ENCODE peak calls at places on chromosomes 6 and 20, in ten cellular contexts. E, P, C, K, Y, I, F, X, G and M are unnamed samples.

GRCh38 chr20:25571240-25571639 is 14.1 kb downstream of the NINL start:
- DNase-seq in G (peak), C (no peak), E (no peak), F (no peak), P (no peak), I (no peak), Y (no peak), K (peak), X (no peak), M (no peak)

GRCh38 chr6:103797738-103798137 is 1062.0 kb downstream of the HACE1 start:
- DNase-seq in C (no peak), F (no peak), I (no peak), X (no peak), G (peak), E (no peak), Y (peak), K (no peak), P (no peak), M (no peak)

GRCh38 chr20:11355338-11355737 is 562.4 kb upstream of the BTBD3 start:
- DNase-seq in F (no peak), K (no peak), G (no peak), E (no peak), Y (no peak), P (no peak), C (no peak), I (no peak), X (no peak), M (no peak)

GRCh38 chr6:11497881-11498280 is 39.7 kb upstream of the TMEM170B start:
- DNase-seq in X (no peak), I (no peak), E (no peak), F (no peak), P (no peak), Y (no peak), K (no peak), G (no peak), C (no peak), M (no peak)

GRCh38 chr6:28982476-28983266 is 22.4 kb downstream of the ZNF311 start:
- DNase-seq in Y (peak), P (no peak), C (no peak), K (no peak), X (peak), F (no peak), E (peak), G (no peak), I (no peak), M (peak)

GRCh38 chr6:160978141-160978926 is 13.2 kb upstream of the MAP3K4 start:
- DNase-seq in K (no peak), E (peak), C (no peak), F (no peak), P (no peak), X (no peak), I (no peak), Y (no peak), G (no peak), M (no peak)

GRCh38 chr20:53142225-53142624 is 170.1 kb downstream of the TSHZ2 start:
- DNase-seq in G (no peak), C (no peak), F (no peak), Y (peak), K (no peak), E (no peak), P (no peak), I (no peak), X (peak), M (no peak)

GRCh38 chr6:80006541-80006940 is 2.1 kb downstream of the TTK start:
- DNase-seq in E (no peak), C (no peak), F (no peak), I (no peak), Y (no peak), G (no peak), X (no peak), P (no peak), K (no peak), M (no peak)

GRCh38 chr6:112253505-112253841 is 894 bp downstream of the LAMA4 start:
- DNase-seq in Y (no peak), G (no peak), C (no peak), E (no peak), X (no peak), F (no peak), P (no peak), K (no peak), I (no peak), M (no peak)

GRCh38 chr20:47493175-47493953 is 8.3 kb upstream of the NCOA3 start:
- DNase-seq in P (peak), X (peak), K (peak), C (no peak), I (peak), F (peak), E (peak), Y (peak), G (peak), M (peak)

GRCh38 chr20:35462351-35462750 is 7.0 kb downstream of the CEP250 start:
- DNase-seq in G (no peak), I (no peak), Y (no peak), X (no peak), E (no peak), P (no peak), K (no peak), F (no peak), C (no peak), M (no peak)

GRCh38 chr6:26025047-26025893 is 62.0 kb upstream of the HFE start:
- DNase-seq in E (peak), X (peak), P (peak), I (no peak), Y (peak), F (no peak), C (no peak), G (peak), K (no peak), M (no peak)

GRCh38 chr6:113540491-113540890 is 316.7 kb upstream of the MARCKS start:
- DNase-seq in E (peak), I (no peak), P (no peak), C (no peak), Y (no peak), X (no peak), F (no peak), G (no peak), K (no peak), M (no peak)

GRCh38 chr6:153032255-153032882 is 29.9 kb upstream of the MTRF1L start:
- DNase-seq in Y (peak), P (no peak), C (peak), G (peak), K (no peak), I (no peak), X (peak), F (no peak), E (peak), M (no peak)

GRCh38 chr6:15401769-15402250 is 155.9 kb downstream of the JARID2 start:
- DNase-seq in G (no peak), Y (peak), I (no peak), P (no peak), C (no peak), E (no peak), X (peak), K (no peak), F (no peak), M (no peak)

GRCh38 chr6:69398729-69399128 is 398.1 kb downstream of the LMBRD1 start:
- DNase-seq in G (no peak), X (no peak), F (no peak), E (peak), C (no peak), I (no peak), Y (peak), K (no peak), P (no peak), M (no peak)

GRCh38 chr20:58551631-58552030 is 36.4 kb upstream of the APCDD1L start:
- DNase-seq in P (peak), I (no peak), K (no peak), E (no peak), G (no peak), Y (no peak), C (no peak), F (no peak), X (no peak), M (no peak)

GRCh38 chr6:81834141-81834621 is 81.7 kb upstream of the TENT5A start:
- DNase-seq in F (no peak), K (no peak), P (no peak), G (no peak), C (peak), X (no peak), I (peak), Y (peak), E (peak), M (no peak)

GRCh38 chr6:36600564-36601146 is 6.5 kb downstream of the SRSF3 start:
- DNase-seq in F (no peak), K (no peak), X (no peak), C (no peak), I (no peak), Y (no peak), P (no peak), E (no peak), G (no peak), M (no peak)
- H3K27ac ChIP-seq in F (no peak), K (no peak), X (no peak), C (no peak), I (no peak), Y (no peak), P (peak), E (peak), G (no peak), M (peak)

GRCh38 chr20:32582659-32583580 is 2.2 kb downstream of the NOL4L start:
- DNase-seq in P (no peak), E (peak), K (peak), Y (no peak), F (peak), G (no peak), I (peak), X (no peak), C (no peak), M (no peak)
- H3K4me3 ChIP-seq in P (peak), E (no peak), K (peak), Y (peak), F (no peak), G (peak), I (peak), X (peak), C (peak), M (peak)

GRCh38 chr6:40347571-40348011 is 239.6 kb downstream of the LRFN2 start:
- DNase-seq in Y (no peak), K (no peak), I (no peak), X (no peak), F (no peak), P (peak), G (no peak), E (no peak), C (no peak), M (no peak)
- H3K27ac ChIP-seq in Y (peak), K (no peak), I (no peak), X (no peak), F (no peak), P (no peak), G (no peak), E (no peak), C (no peak), M (no peak)

DNA sequence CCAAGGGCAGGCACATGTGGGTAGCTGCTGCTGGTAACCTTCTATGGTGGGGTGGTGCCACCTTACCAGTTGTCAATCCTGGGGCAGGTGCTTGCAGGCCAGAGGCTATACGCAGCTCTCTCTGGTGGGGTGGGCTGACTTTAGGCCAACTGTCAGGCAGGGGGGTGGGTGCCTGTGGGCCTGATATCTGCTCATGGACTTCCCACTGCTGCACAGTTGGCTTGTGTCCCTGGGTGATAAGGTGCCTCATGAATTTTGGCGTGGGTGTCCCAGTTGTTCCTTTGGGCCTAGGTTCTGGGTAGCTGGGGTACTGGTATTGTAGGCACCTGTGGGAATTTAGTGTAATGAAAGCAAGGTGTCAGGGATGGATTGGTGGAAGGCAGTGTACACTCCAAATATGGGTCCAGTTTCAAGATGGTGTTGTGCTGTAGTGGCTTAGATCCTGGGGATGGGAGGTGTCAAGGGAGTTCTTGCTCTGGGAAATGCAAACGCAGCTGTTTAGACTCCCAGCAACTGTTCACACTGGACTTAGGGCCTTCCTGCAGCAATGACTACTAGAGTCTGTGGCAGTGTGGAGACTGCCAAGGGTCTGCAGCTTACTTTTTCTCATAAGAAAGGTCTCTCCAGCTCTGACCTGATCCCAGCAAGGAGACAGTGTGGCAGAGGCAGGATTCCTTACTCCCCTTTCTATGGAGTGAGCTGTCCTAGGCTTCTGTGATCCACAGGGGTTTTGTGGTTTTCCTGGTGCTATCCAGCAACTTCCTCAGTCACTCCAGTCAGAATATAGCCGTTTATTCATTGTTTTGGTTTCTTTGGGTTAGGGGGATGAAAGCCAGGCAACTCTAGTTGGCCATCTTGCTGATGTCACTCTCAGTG is 128.2 kb downstream of the CRYBG1 start:
- DNase-seq in G (no peak), I (no peak), Y (no peak), F (peak), X (no peak), C (no peak), P (no peak), E (peak), K (no peak), M (no peak)
- H3K4me3 ChIP-seq in G (no peak), I (no peak), Y (no peak), F (no peak), X (no peak), C (no peak), P (no peak), E (no peak), K (no peak), M (no peak)